ENCODE peak calls at places on chromosomes 4 and X, in four cellular contexts. H is gastrocnemius medialis, T is left lung, K is spleen. E is an unnamed sample.

GRCh38 chr4:84578540-84579409 is 4.2 kb upstream of the CDS1 start:
- DNase-seq in H (no peak), T (no peak), K (no peak), E (peak)

GRCh38 chrX:147846676-147847075 is 65.0 kb upstream of the FMR1 start:
- DNase-seq in H (no peak), T (no peak), K (no peak), E (no peak)

GRCh38 chrX:28223469-28223868 is 242.2 kb upstream of the DCAF8L1 start:
- DNase-seq in H (no peak), T (no peak), K (no peak), E (no peak)

GRCh38 chrX:22276781-22277180 is 4.1 kb downstream of the CBLL2 start:
- DNase-seq in H (no peak), T (no peak), K (no peak), E (no peak)

GRCh38 chr4:85807247-85807915 is 332.4 kb downstream of the ARHGAP24 start:
- DNase-seq in H (peak), T (no peak), K (no peak), E (no peak)

GRCh38 chr4:89939994-89940393 is 45.3 kb downstream of the MMRN1 start:
- DNase-seq in H (no peak), T (no peak), K (no peak), E (no peak)

GRCh38 chr4:98508825-98509539 is 149.4 kb downstream of the TSPAN5 start:
- DNase-seq in H (no peak), T (no peak), K (no peak), E (no peak)

GRCh38 chr4:55116450-55116849 is 8.9 kb downstream of the KDR start:
- DNase-seq in H (no peak), T (no peak), K (no peak), E (no peak)

GRCh38 chr4:105741548-105741947 is 33.0 kb downstream of the GSTCD start:
- DNase-seq in H (no peak), T (no peak), K (no peak), E (no peak)

GRCh38 chr4:57131849-57132745 is 21.9 kb upstream of the IGFBP7 start:
- DNase-seq in H (no peak), T (no peak), K (no peak), E (no peak)

GRCh38 chrX:93985621-93986020 is 311.6 kb downstream of the FAM133A start:
- DNase-seq in H (no peak), T (no peak), K (no peak), E (no peak)

GRCh38 chr4:118141240-118141639 is 107.0 kb downstream of the NDST3 start:
- DNase-seq in H (no peak), T (no peak), K (no peak), E (no peak)

DNA sequence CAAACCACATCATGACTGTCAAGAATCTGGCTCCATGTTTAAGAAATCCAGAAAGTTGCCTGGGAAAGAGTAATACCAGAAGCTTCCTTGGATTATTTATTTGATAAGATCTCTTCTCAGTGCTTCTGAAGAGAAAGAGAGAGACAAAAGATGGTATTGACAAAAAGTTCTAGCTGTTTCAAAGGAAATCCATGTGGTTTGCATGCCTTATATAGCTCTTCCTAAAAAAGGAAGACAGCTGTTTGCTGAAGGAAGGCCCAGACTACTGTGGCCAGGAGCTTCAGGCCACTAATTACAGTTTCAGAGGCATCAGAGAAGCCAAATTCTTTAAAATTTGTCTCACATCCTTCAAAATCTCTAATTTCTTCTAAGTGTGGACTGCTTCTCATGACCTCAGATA is 565.2 kb upstream of the SLIT2 start:
- DNase-seq in H (no peak), T (no peak), K (no peak), E (no peak)
- H3K27ac ChIP-seq in H (no peak), T (no peak), K (no peak), E (no peak)

DNA sequence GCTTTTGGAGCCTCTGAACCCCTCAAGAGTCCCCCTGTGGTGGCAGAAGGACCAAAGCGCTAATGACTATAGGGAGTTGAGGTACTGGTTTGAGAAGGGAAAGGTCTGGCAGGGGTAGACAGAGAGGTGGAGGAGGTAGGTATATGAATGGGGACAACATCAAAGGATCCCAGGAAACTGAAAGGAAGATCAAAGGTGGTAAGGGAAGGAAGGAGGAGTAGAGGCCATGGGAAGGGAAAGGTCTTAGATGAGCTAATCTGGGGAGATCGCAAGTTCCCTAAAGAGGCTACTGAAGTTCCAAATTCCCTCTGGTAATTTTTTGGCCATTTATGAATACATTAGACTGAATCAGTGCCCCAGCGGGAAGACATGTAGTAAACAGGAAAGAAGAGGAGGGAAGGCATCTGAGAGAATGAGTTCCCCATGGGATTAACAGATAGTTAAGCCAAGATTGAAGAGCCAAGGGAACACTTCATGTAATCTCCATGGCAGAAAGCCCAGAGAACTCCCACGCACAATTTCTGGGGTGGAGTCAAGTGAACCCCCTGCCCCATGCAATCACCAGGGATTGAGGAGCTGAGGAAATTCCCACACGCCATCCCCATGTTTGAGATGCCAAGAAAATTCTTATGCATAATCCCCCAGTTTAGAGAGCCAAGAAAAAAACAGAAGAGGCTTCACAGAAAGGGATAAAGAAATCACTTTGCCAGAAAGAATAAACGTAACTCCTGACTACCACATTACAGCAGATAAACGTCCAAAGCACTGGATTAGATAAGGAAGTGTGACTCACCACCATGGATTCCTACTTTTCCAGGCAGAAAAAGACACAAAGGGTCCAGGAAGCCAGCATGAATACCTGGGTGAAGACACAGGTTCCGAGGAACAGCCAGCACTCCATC is 25.8 kb downstream of the ZNF630 start:
- DNase-seq in H (no peak), T (no peak), K (no peak), E (peak)
- H3K27ac ChIP-seq in H (peak), T (peak), K (no peak), E (peak)

DNA sequence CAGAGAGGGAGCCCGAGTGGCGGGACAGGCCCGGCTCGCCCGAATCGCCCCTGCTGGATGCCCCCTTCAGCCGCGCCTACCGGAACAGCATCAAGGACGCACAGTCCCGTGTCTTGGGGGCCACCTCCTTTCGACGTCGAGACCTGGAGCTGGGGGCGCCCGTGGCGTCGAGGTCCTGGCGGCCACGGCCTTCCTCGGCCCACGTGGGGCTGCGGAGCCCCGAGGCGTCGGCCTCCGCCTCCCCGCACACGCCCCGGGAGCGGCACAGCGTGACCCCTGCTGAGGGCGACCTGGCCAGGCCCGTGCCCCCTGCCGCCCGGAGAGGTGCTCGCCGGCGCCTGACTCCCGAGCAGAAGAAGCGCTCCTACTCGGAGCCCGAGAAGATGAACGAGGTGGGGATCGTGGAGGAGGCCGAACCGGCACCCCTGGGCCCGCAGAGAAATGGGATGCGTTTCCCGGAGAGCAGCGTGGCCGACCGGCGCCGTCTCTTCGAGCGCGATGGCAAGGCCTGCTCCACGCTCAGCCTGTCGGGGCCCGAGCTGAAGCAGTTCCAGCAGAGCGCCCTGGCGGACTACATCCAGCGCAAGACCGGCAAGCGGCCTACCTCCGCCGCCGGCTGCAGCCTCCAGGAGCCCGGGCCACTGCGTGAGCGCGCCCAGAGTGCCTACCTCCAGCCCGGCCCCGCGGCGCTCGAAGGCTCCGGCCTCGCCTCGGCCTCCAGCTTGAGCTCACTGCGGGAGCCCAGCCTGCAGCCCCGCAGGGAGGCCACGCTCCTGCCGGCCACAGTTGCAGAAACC is 156.9 kb downstream of the SOWAHB start:
- DNase-seq in H (no peak), T (peak), K (peak), E (no peak)
- H3K27ac ChIP-seq in H (no peak), T (no peak), K (no peak), E (no peak)

GRCh38 chr4:2402453-2402852 is 16.0 kb downstream of the ZFYVE28 start:
- DNase-seq in H (no peak), T (peak), K (no peak), E (no peak)
- H3K27ac ChIP-seq in H (peak), T (no peak), K (no peak), E (no peak)

GRCh38 chr4:77074961-77075855 is 581 bp downstream of the CCNI start:
- DNase-seq in H (peak), T (peak), K (peak), E (no peak)

GRCh38 chr4:77075869-77076801 is at the start of gene CCNI:
- DNase-seq in H (peak), T (peak), K (peak), E (peak)

GRCh38 chr4:77073981-77074865 is 1.6 kb downstream of the CCNI start:
- DNase-seq in H (no peak), T (no peak), K (no peak), E (no peak)

GRCh38 chr4:77072195-77072753 is 3.5 kb downstream of the CCNI start:
- DNase-seq in H (no peak), T (no peak), K (no peak), E (no peak)

GRCh38 chr4:77073106-77073858 is 2.5 kb downstream of the CCNI start:
- DNase-seq in H (no peak), T (no peak), K (no peak), E (no peak)
- H3K27ac ChIP-seq in H (peak), T (peak), K (no peak), E (peak)

DNA sequence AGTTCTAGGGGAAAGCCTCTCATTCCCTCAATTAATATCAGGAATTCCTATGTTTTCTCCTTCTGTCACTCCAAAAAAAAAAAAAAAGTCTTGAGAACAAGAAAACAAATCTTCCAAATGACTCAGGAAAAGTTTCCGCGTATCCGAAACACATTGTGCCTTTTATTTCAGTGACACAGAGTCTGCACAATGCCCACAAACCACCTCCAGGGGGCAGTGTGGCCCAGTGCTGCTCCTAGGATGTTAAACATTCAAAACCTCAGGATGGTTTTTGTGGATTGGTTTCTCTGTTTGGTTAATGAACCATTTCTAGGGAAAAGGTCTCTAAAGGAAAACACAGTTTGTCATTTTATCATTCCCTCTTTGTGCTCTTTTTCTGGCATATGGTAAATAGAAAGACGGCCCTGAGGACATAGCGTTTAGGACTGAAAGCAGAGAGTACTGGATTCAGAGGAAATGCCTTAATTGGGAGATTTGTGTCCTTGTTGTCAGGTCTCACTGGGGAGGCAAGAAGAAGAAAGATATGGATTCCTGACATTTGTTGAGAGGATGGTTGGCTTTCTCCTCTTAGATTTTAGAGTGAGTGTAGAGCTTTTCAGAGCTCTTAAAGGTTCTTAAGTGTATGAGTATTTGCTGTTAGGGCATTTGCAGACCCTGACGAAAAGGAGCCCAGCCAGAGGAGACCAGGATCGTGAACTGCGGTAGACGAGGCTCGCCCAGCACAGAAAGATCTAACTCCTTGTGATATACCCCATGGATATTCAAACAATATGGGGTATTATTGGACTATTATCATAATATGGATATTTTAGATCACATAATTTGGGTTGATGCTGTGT is 65.7 kb upstream of the MAP9 start:
- DNase-seq in H (peak), T (peak), K (peak), E (no peak)
- H3K27ac ChIP-seq in H (no peak), T (no peak), K (no peak), E (no peak)

GRCh38 chr4:164081801-164082200 is 587.3 kb downstream of the TMA16 start:
- DNase-seq in H (no peak), T (no peak), K (no peak), E (no peak)

GRCh38 chr4:164087733-164088132 is 593.2 kb downstream of the TMA16 start:
- DNase-seq in H (no peak), T (no peak), K (no peak), E (no peak)
- H3K27ac ChIP-seq in H (no peak), T (no peak), K (no peak), E (no peak)

DNA sequence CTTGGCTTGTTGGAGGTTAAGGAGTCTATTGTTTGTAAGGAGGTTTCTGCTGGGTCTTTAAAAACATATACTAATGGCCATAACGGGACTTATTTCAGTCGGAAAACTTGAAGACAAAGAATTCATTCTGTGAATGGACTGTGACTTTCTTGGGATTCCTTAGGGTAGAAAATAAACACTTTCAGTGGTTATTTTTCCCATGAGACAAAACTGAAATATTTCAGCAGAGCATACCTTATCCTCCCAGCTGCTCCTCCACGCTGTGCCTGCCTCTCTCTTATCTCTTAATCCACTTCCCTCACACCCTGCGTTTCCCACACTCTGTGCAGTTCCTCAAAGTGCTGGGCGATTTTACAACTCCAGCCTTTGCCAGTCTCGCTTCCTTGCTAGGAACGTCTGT is 47.1 kb upstream of the SORBS2 start:
- DNase-seq in H (no peak), T (no peak), K (no peak), E (no peak)
- H3K27ac ChIP-seq in H (no peak), T (no peak), K (no peak), E (no peak)

DNA sequence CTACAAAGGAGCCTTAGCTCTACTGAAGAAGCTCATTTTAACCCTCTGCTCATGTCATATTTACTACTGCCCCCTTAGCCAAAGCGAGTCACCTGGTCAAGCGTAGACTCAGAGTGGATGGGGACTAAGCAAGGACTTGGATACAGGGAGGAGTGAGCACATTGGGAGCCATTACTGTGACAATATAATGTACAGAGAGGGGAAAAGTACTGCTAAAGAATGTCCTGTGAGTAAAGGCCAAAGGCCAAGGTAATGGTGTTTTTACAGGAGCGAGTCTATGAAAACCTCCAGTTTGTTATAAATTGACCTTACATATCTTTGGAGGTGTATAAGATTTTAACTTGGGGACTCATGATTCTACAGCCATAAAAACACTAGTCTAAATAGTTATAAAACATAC is 10.6 kb upstream of the GK start:
- DNase-seq in H (no peak), T (no peak), K (no peak), E (no peak)
- H3K27ac ChIP-seq in H (no peak), T (peak), K (no peak), E (no peak)

GRCh38 chr4:40562681-40563080 is 67.0 kb downstream of the RBM47 start:
- DNase-seq in H (no peak), T (no peak), K (no peak), E (no peak)
- H3K27ac ChIP-seq in H (no peak), T (peak), K (no peak), E (no peak)

E was measured in AG04450.